ENCODE peak calls at places on chromosomes 1 and 21, in four cellular contexts. I is K562, A is H1, W is SK-N-SH. Y is an unnamed sample.

GRCh38 chr21:37195649-37196048 is 71.5 kb downstream of the VPS26C start:
- DNase-seq in W (no peak), I (no peak), A (no peak), Y (no peak)

GRCh38 chr1:153260980-153261792 is 1.7 kb downstream of the LORICRIN start:
- DNase-seq in I (peak), A (peak), W (peak), Y (peak)

GRCh38 chr1:118947003-118947765 is 41.0 kb downstream of the TBX15 start:
- DNase-seq in W (no peak), A (no peak), I (no peak), Y (no peak)

GRCh38 chr1:97571760-97572159 is 349.1 kb downstream of the DPYD start:
- DNase-seq in I (no peak), W (no peak), A (no peak), Y (no peak)

GRCh38 chr1:162855461-162856150 is 5.4 kb downstream of the CCDC190 start:
- DNase-seq in W (no peak), I (no peak), A (no peak), Y (no peak)

GRCh38 chr1:109883248-109883955 is 27.2 kb upstream of the CSF1 start:
- DNase-seq in A (no peak), W (no peak), I (no peak), Y (no peak)

GRCh38 chr1:25523512-25523911 is 19.9 kb upstream of the LDLRAP1 start:
- DNase-seq in W (peak), A (peak), I (peak), Y (peak)

GRCh38 chr21:18661842-18662241 is 258.3 kb upstream of the TMPRSS15 start:
- DNase-seq in A (no peak), W (no peak), I (no peak), Y (no peak)

GRCh38 chr1:170001266-170001665 is 73.2 kb downstream of the KIFAP3 start:
- DNase-seq in W (no peak), I (no peak), A (no peak), Y (no peak)

GRCh38 chr21:42265229-42265812 is 46.4 kb downstream of the ABCG1 start:
- DNase-seq in I (no peak), W (no peak), A (no peak), Y (no peak)

GRCh38 chr1:17661546-17662157 is 93.5 kb upstream of the ACTL8 start:
- DNase-seq in W (peak), I (peak), A (peak), Y (peak)

GRCh38 chr1:35558374-35559316 is 1.0 kb downstream of the NCDN start:
- DNase-seq in A (no peak), I (peak), W (peak), Y (peak)

GRCh38 chr1:174217787-174218574 is 58.7 kb downstream of the RABGAP1L start:
- DNase-seq in W (peak), I (no peak), A (no peak), Y (no peak)

GRCh38 chr1:3453891-3454810 is at the start of gene ARHGEF16:
- DNase-seq in A (peak), W (peak), I (peak), Y (peak)

GRCh38 chr1:15346356-15347030 is 63.2 kb upstream of the EFHD2 start:
- DNase-seq in W (no peak), A (no peak), I (no peak), Y (no peak)

GRCh38 chr1:51661081-51661518 is 44.2 kb downstream of the OSBPL9 start:
- DNase-seq in I (no peak), A (no peak), W (no peak), Y (no peak)

GRCh38 chr1:71834570-71835441 is 447.5 kb downstream of the NEGR1 start:
- DNase-seq in A (no peak), W (no peak), I (no peak), Y (no peak)

GRCh38 chr1:30686236-30686635 is 37.1 kb downstream of the MATN1 start:
- DNase-seq in W (no peak), A (no peak), I (no peak), Y (no peak)

GRCh38 chr1:6307099-6307498 is 46.2 kb upstream of the GPR153 start:
- DNase-seq in W (no peak), A (no peak), I (no peak), Y (no peak)

DNA sequence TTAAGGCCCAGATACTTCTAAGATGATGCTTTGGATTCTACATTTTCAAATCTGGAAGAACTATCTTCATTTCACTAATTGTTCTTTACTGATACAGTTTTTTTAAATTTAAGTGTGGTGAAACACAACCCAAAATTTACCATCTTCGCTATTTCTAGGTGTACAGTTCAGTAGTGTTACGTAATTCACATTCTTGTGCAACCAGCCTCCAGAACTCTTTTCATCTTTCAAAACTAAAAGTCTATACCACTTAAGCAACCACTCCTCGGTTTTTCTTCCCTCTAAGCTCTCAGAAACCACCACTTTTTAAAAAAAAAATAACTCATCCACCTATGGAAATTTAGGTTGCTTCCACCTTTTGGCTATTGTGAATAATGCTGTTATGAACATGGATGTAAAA is 220.7 kb downstream of the PDE4B start:
- DNase-seq in W (no peak), I (no peak), A (no peak), Y (no peak)
- TF ChIP-seq TEAD4 in W (no peak), I (no peak), A (no peak), Y (no peak)

GRCh38 chr1:226111109-226111864 is 48.8 kb downstream of the H3-3A start:
- DNase-seq in A (peak), W (no peak), I (peak), Y (no peak)
- TF ChIP-seq USF2 in A (no peak), W (no peak), I (no peak), Y (no peak)

GRCh38 chr1:94299627-94300552 is 62.5 kb upstream of the ARHGAP29 start:
- DNase-seq in W (no peak), A (no peak), I (no peak), Y (no peak)

GRCh38 chr1:94301186-94301585 is 63.8 kb upstream of the ARHGAP29 start:
- DNase-seq in W (no peak), I (no peak), A (no peak), Y (no peak)

GRCh38 chr1:94300731-94301130 is 63.3 kb upstream of the ARHGAP29 start:
- DNase-seq in W (no peak), A (no peak), I (no peak), Y (no peak)

GRCh38 chr1:94298861-94299260 is 61.5 kb upstream of the ARHGAP29 start:
- DNase-seq in A (no peak), I (no peak), W (no peak), Y (no peak)

GRCh38 chr1:94296018-94296417 is 58.6 kb upstream of the ARHGAP29 start:
- DNase-seq in I (no peak), A (no peak), W (no peak), Y (no peak)
- TF ChIP-seq TEAD4 in I (no peak), A (no peak), W (no peak), Y (no peak)

DNA sequence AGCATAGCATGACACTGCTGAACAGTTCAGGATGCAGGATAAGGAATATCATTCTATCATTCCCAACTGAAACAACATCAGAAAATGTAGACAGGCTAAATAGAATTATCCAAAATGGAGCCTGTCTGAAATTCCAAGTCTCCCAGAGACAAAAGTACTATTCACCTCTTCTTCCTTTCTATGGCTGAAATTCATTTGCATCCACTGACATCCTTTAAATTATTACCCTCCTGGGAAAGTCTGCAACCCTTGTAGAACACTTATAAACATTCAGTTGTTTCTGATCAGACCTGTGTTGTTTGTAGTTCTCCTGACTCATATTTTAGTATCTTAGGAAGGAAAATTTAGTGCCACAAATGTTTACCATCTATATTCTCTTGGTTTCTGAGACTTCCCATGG is 69.7 kb upstream of the C1orf105 start:
- DNase-seq in I (no peak), A (no peak), W (no peak), Y (no peak)
- TF ChIP-seq USF2 in I (no peak), A (no peak), W (no peak), Y (no peak)

DNA sequence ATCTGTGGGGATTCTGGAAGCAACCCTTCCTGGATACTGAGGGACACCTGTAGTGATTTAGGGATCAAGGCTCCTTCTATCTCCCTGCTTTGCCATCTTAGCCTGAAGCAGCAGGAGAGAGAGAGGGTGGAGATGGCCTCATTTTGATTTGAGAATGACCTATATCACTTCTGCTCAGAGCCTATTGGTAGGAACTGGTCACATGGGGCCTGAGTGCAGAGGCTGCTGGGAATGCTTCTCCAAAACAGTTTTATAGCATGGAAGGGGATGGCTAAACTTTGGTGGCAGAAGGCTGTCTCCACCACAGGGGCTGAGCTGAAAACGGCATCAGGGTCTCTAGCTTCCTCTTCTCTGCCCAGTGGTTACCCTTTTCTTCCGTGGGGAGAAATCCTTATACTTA is 105.8 kb downstream of the TBX19 start:
- DNase-seq in A (no peak), I (peak), W (no peak), Y (no peak)
- TF ChIP-seq TEAD4 in A (no peak), I (no peak), W (no peak), Y (no peak)

GRCh38 chr1:241157435-241157834 is 199.6 kb downstream of the RGS7 start:
- DNase-seq in A (no peak), W (no peak), I (no peak), Y (no peak)

GRCh38 chr1:241161188-241161689 is 195.8 kb downstream of the RGS7 start:
- DNase-seq in A (no peak), W (no peak), I (no peak), Y (no peak)

DNA sequence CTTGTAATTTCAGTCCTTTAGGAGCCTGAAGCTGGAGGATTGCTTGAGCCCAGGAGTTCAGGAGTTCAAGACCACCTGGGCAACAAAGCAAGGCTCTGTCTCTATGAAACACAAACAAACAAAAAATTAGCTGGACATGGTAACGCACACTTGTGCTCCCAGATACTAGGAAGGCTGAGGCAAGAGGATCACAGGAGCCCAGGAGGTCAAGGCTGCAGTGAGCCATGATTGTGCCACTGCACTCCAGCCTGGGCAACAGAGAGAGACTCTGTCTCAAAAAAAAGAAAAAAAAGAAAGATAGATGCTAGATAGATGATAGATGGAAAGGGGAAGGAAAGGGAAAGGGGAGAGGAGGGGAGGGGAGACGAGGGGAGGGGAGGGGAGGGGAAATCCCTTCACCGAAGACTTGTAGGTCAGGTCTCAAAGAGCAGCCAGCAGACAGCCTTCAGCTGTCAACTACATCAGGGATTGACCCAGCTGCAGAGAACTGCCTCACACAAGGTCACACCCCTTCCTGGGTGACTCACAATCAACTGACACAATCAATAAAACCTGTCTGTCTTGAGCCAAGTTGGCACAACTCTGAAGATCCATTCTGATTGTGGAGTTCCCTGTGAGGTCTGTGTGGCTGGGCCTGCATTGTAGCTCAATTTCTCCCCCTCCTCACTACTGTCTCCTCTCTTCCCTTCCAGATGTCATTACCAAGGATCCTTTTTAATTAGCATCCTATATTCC is 200.6 kb downstream of the RGS7 start:
- DNase-seq in A (no peak), W (no peak), I (no peak), Y (no peak)
- TF ChIP-seq USF2 in A (no peak), W (no peak), I (no peak), Y (no peak)

GRCh38 chr1:27605796-27606707 is 2.1 kb upstream of the AHDC1 start:
- DNase-seq in W (peak), I (peak), A (peak), Y (peak)
- TF ChIP-seq TEAD4 in W (no peak), I (no peak), A (no peak), Y (no peak)

GRCh38 chr1:47487826-47488450 is 50.1 kb downstream of the FOXD2 start:
- DNase-seq in A (no peak), I (no peak), W (no peak), Y (no peak)
- TF ChIP-seq USF2 in A (no peak), I (no peak), W (no peak), Y (no peak)